ENCODE peak calls at places on chromosomes 2 and 18, in six cellular contexts. One of them, this sample, is unnamed.

GRCh38 chr2:37829202-37829601 is 95.9 kb upstream of the RMDN2 start:
- DNase-seq in GM13976: no peak
- DNase-seq in HCT116: no peak
- DNase-seq in heart right ventricle: peak
- DNase-seq in left ventricle myocardium inferior: peak
- DNase-seq in suprapubic skin: no peak
- DNase-seq in this sample: no peak

GRCh38 chr2:10709290-10709939 is 12.0 kb upstream of the ATP6V1C2 start:
- DNase-seq in GM13976: no peak
- DNase-seq in HCT116: peak
- DNase-seq in heart right ventricle: no peak
- DNase-seq in left ventricle myocardium inferior: no peak
- DNase-seq in suprapubic skin: no peak
- DNase-seq in this sample: no peak

GRCh38 chr2:52253605-52254004 is 1221.7 kb upstream of the NRXN1 start:
- DNase-seq in GM13976: no peak
- DNase-seq in HCT116: no peak
- DNase-seq in heart right ventricle: no peak
- DNase-seq in left ventricle myocardium inferior: no peak
- DNase-seq in suprapubic skin: no peak
- DNase-seq in this sample: no peak

GRCh38 chr2:220107380-220107791 is 480.0 kb downstream of the SLC4A3 start:
- DNase-seq in GM13976: no peak
- DNase-seq in HCT116: no peak
- DNase-seq in heart right ventricle: no peak
- DNase-seq in left ventricle myocardium inferior: no peak
- DNase-seq in suprapubic skin: no peak
- DNase-seq in this sample: no peak

GRCh38 chr2:127105656-127106456 is 1.1 kb downstream of the BIN1 start:
- DNase-seq in GM13976: no peak
- DNase-seq in HCT116: no peak
- DNase-seq in heart right ventricle: peak
- DNase-seq in left ventricle myocardium inferior: no peak
- DNase-seq in suprapubic skin: peak
- DNase-seq in this sample: peak

GRCh38 chr2:240832205-240832727 is 12.2 kb upstream of the KIF1A start:
- DNase-seq in GM13976: peak
- DNase-seq in HCT116: peak
- DNase-seq in heart right ventricle: peak
- DNase-seq in left ventricle myocardium inferior: peak
- DNase-seq in suprapubic skin: peak
- DNase-seq in this sample: peak

GRCh38 chr2:239339726-239340654 is 60.8 kb downstream of the HDAC4 start:
- DNase-seq in GM13976: peak
- DNase-seq in HCT116: no peak
- DNase-seq in heart right ventricle: peak
- DNase-seq in left ventricle myocardium inferior: no peak
- DNase-seq in suprapubic skin: no peak
- DNase-seq in this sample: no peak

GRCh38 chr2:109144721-109145120 is 15.7 kb downstream of the SH3RF3 start:
- DNase-seq in GM13976: no peak
- DNase-seq in HCT116: no peak
- DNase-seq in heart right ventricle: no peak
- DNase-seq in left ventricle myocardium inferior: no peak
- DNase-seq in suprapubic skin: no peak
- DNase-seq in this sample: no peak

GRCh38 chr2:148957023-148957422 is 81.5 kb upstream of the LYPD6B start:
- DNase-seq in GM13976: no peak
- DNase-seq in HCT116: no peak
- DNase-seq in heart right ventricle: no peak
- DNase-seq in left ventricle myocardium inferior: no peak
- DNase-seq in suprapubic skin: no peak
- DNase-seq in this sample: no peak

GRCh38 chr2:240564571-240565266 is 3.6 kb upstream of the RNPEPL1 start:
- DNase-seq in GM13976: no peak
- DNase-seq in HCT116: no peak
- DNase-seq in heart right ventricle: peak
- DNase-seq in left ventricle myocardium inferior: no peak
- DNase-seq in suprapubic skin: peak
- DNase-seq in this sample: peak

GRCh38 chr2:127525692-127526141 is 572 bp downstream of the IWS1 start:
- DNase-seq in GM13976: no peak
- DNase-seq in HCT116: no peak
- DNase-seq in heart right ventricle: no peak
- DNase-seq in left ventricle myocardium inferior: no peak
- DNase-seq in suprapubic skin: no peak
- DNase-seq in this sample: no peak

GRCh38 chr18:45014047-45014501 is 333.4 kb downstream of the SETBP1 start:
- DNase-seq in GM13976: no peak
- DNase-seq in HCT116: no peak
- DNase-seq in heart right ventricle: no peak
- DNase-seq in left ventricle myocardium inferior: no peak
- DNase-seq in suprapubic skin: no peak
- DNase-seq in this sample: no peak

GRCh38 chr2:134717706-134718094 is 1.1 kb downstream of the TMEM163 start:
- DNase-seq in GM13976: no peak
- DNase-seq in HCT116: no peak
- DNase-seq in heart right ventricle: no peak
- DNase-seq in left ventricle myocardium inferior: no peak
- DNase-seq in suprapubic skin: no peak
- DNase-seq in this sample: no peak

GRCh38 chr2:84451579-84451978 is 7.5 kb downstream of the SUCLG1 start:
- DNase-seq in GM13976: no peak
- DNase-seq in HCT116: no peak
- DNase-seq in heart right ventricle: no peak
- DNase-seq in left ventricle myocardium inferior: no peak
- DNase-seq in suprapubic skin: no peak
- DNase-seq in this sample: no peak

GRCh38 chr2:39091063-39091462 is 29.8 kb downstream of the SOS1 start:
- DNase-seq in GM13976: no peak
- DNase-seq in HCT116: no peak
- DNase-seq in heart right ventricle: no peak
- DNase-seq in left ventricle myocardium inferior: no peak
- DNase-seq in suprapubic skin: no peak
- DNase-seq in this sample: no peak

GRCh38 chr18:22683196-22683676 is 249.9 kb upstream of the RBBP8 start:
- DNase-seq in GM13976: no peak
- DNase-seq in HCT116: no peak
- DNase-seq in heart right ventricle: peak
- DNase-seq in left ventricle myocardium inferior: peak
- DNase-seq in suprapubic skin: no peak
- DNase-seq in this sample: no peak

GRCh38 chr18:23578067-23578705 is 8.1 kb downstream of the NPC1 start:
- DNase-seq in GM13976: no peak
- DNase-seq in HCT116: no peak
- DNase-seq in heart right ventricle: no peak
- DNase-seq in left ventricle myocardium inferior: no peak
- DNase-seq in suprapubic skin: no peak
- DNase-seq in this sample: no peak

GRCh38 chr2:171176516-171176915 is 15.8 kb upstream of the TLK1 start:
- DNase-seq in GM13976: no peak
- DNase-seq in HCT116: no peak
- DNase-seq in heart right ventricle: no peak
- DNase-seq in left ventricle myocardium inferior: no peak
- DNase-seq in suprapubic skin: no peak
- DNase-seq in this sample: no peak

GRCh38 chr2:150911766-150912280 is 349.8 kb downstream of the RBM43 start:
- DNase-seq in GM13976: no peak
- DNase-seq in HCT116: no peak
- DNase-seq in heart right ventricle: peak
- DNase-seq in left ventricle myocardium inferior: peak
- DNase-seq in suprapubic skin: peak
- DNase-seq in this sample: no peak

GRCh38 chr2:203394519-203395227 is 66.5 kb downstream of the ABI2 start:
- DNase-seq in GM13976: no peak
- DNase-seq in HCT116: no peak
- DNase-seq in heart right ventricle: no peak
- DNase-seq in left ventricle myocardium inferior: no peak
- DNase-seq in suprapubic skin: no peak
- DNase-seq in this sample: no peak

GRCh38 chr2:201403904-201404303 is 46.8 kb upstream of the FLACC1 start:
- DNase-seq in GM13976: no peak
- DNase-seq in HCT116: no peak
- DNase-seq in heart right ventricle: no peak
- DNase-seq in left ventricle myocardium inferior: no peak
- DNase-seq in suprapubic skin: no peak
- DNase-seq in this sample: no peak

GRCh38 chr18:58319719-58320118 is 275.7 kb downstream of the NEDD4L start:
- DNase-seq in GM13976: no peak
- DNase-seq in HCT116: no peak
- DNase-seq in heart right ventricle: no peak
- DNase-seq in left ventricle myocardium inferior: no peak
- DNase-seq in suprapubic skin: no peak
- DNase-seq in this sample: no peak

GRCh38 chr18:58321986-58322385 is 278.0 kb downstream of the NEDD4L start:
- DNase-seq in GM13976: peak
- DNase-seq in HCT116: peak
- DNase-seq in heart right ventricle: peak
- DNase-seq in left ventricle myocardium inferior: peak
- DNase-seq in suprapubic skin: no peak
- DNase-seq in this sample: no peak

GRCh38 chr18:58324824-58325520 is 280.9 kb downstream of the NEDD4L start:
- DNase-seq in GM13976: no peak
- DNase-seq in HCT116: no peak
- DNase-seq in heart right ventricle: no peak
- DNase-seq in left ventricle myocardium inferior: no peak
- DNase-seq in suprapubic skin: no peak
- DNase-seq in this sample: no peak

GRCh38 chr18:58316943-58317342 is 272.9 kb downstream of the NEDD4L start:
- DNase-seq in GM13976: no peak
- DNase-seq in HCT116: no peak
- DNase-seq in heart right ventricle: no peak
- DNase-seq in left ventricle myocardium inferior: no peak
- DNase-seq in suprapubic skin: no peak
- DNase-seq in this sample: no peak

DNA sequence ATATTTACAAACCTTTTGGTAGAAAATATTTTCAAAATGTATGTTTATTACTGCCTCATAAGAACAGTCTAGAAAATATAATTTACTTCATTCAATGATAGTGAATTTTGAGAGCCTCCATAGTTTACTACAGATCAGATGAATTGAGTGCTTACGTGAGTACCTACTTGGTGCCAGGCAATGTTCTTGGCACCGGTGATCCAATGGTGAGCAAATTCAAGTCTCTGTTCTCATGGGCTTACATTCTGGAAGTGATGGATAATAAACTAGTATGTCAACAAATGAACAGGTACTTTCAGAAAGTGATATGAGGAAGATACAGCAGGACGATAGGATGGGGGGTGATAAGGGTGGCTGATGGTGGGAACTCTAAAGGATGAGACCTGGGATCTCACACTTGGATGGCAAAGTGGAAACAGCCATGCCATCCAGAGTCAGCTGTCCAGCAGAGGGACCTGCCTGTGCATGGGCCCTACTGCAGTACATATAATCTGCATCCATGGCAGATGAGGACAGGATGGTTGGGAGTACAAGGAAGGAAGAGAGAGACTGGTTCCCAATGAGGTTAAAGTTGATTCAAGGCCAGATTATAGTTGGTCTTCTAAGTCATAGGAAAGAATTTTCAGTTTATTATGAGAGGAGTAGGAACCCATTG is 277.0 kb downstream of the NEDD4L start:
- DNase-seq in GM13976: no peak
- DNase-seq in HCT116: no peak
- DNase-seq in heart right ventricle: no peak
- DNase-seq in left ventricle myocardium inferior: no peak
- DNase-seq in suprapubic skin: no peak
- DNase-seq in this sample: no peak
- TF ChIP-seq CTCF in GM13976: no peak
- TF ChIP-seq CTCF in HCT116: no peak
- TF ChIP-seq CTCF in heart right ventricle: no peak
- TF ChIP-seq CTCF in left ventricle myocardium inferior: no peak
- TF ChIP-seq CTCF in suprapubic skin: no peak
- TF ChIP-seq CTCF in this sample: peak

GRCh38 chr18:26057208-26057821 is 33.1 kb downstream of the SS18 start:
- DNase-seq in GM13976: no peak
- DNase-seq in HCT116: no peak
- DNase-seq in heart right ventricle: peak
- DNase-seq in left ventricle myocardium inferior: no peak
- DNase-seq in suprapubic skin: no peak
- DNase-seq in this sample: no peak
- TF ChIP-seq CTCF in GM13976: no peak
- TF ChIP-seq CTCF in HCT116: no peak
- TF ChIP-seq CTCF in heart right ventricle: no peak
- TF ChIP-seq CTCF in left ventricle myocardium inferior: no peak
- TF ChIP-seq CTCF in suprapubic skin: no peak
- TF ChIP-seq CTCF in this sample: no peak

GRCh38 chr2:135913726-135914365 is 37.6 kb upstream of the MCM6 start:
- DNase-seq in GM13976: peak
- DNase-seq in HCT116: peak
- DNase-seq in heart right ventricle: peak
- DNase-seq in left ventricle myocardium inferior: no peak
- DNase-seq in suprapubic skin: no peak
- DNase-seq in this sample: no peak

GRCh38 chr2:135914485-135914884 is 38.2 kb upstream of the MCM6 start:
- DNase-seq in GM13976: no peak
- DNase-seq in HCT116: no peak
- DNase-seq in heart right ventricle: no peak
- DNase-seq in left ventricle myocardium inferior: no peak
- DNase-seq in suprapubic skin: no peak
- DNase-seq in this sample: no peak

GRCh38 chr2:135916232-135916631 is 40.0 kb upstream of the MCM6 start:
- DNase-seq in GM13976: peak
- DNase-seq in HCT116: peak
- DNase-seq in heart right ventricle: no peak
- DNase-seq in left ventricle myocardium inferior: no peak
- DNase-seq in suprapubic skin: no peak
- DNase-seq in this sample: no peak
- TF ChIP-seq CTCF in GM13976: peak
- TF ChIP-seq CTCF in HCT116: peak
- TF ChIP-seq CTCF in heart right ventricle: peak
- TF ChIP-seq CTCF in left ventricle myocardium inferior: peak
- TF ChIP-seq CTCF in suprapubic skin: peak
- TF ChIP-seq CTCF in this sample: peak

DNA sequence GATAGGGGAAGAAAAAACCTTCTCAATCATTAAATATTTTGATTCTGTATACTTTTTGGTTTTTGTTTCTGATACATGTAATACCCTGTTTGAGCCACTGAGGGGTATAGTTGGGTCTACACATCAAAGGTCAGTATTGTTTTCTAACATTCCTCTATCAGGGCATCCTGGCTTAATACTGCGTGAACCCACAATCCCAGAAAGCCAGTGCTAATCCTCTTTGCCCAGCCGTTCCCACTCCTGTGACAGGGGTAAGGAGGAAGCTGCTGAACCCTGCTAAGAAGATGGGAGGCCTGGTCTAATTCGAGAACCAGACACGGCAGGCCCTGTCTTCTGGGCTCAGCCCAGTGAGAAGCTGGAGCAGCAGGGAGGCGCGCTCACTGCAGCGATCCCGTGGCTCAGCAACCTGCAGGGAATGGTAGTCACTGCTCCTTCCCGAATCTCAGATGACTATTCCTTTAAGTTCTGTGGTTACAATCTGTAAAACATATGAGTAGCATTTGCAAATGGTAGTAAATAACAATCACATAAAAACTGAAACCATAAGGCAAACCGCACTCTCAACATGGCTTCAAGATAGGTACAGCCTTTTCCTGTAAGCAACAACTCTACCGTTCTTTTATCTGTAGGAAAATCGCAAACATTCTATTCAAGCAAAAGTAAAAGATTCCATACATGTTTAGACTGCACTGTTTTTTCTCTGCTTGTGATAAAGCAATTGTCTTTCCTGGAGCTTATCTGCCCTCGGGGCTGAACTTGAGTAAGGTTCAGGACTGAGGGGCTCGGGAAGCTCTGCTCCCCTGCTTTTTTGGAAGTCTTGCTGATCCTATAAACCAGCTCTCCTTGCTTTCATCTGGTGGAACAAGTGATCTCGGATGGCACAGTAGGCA is 87.0 kb downstream of the EPB41L3 start:
- DNase-seq in GM13976: no peak
- DNase-seq in HCT116: no peak
- DNase-seq in heart right ventricle: no peak
- DNase-seq in left ventricle myocardium inferior: no peak
- DNase-seq in suprapubic skin: no peak
- DNase-seq in this sample: no peak
- TF ChIP-seq CTCF in GM13976: no peak
- TF ChIP-seq CTCF in HCT116: no peak
- TF ChIP-seq CTCF in heart right ventricle: peak
- TF ChIP-seq CTCF in left ventricle myocardium inferior: peak
- TF ChIP-seq CTCF in suprapubic skin: no peak
- TF ChIP-seq CTCF in this sample: peak